ENCODE peak calls at places on chromosomes 1 and 21, in nine cellular contexts. V is GM12865, M is substantia nigra, B is SK-N-DZ, X is amniotic epithelial cell, L is cardiac fibroblast, Q is activated T-cell treated with anti-CD3 and anti-CD28 coated beads for 1 hour, T is RPMI8226, S is NCI-H774. O is an unnamed sample.

GRCh38 chr1:237327061-237327460 is 285.1 kb downstream of the RYR2 start:
- DNase-seq in V (no peak), M (no peak), B (no peak), X (no peak), L (no peak), Q (no peak), T (no peak), S (no peak), O (no peak)

GRCh38 chr1:236515443-236515958 is 8.3 kb upstream of the LGALS8 start:
- DNase-seq in V (no peak), M (no peak), B (no peak), X (no peak), L (peak; percentile 62), Q (no peak), T (no peak), S (peak; percentile 84), O (no peak)

GRCh38 chr1:242426271-242426905 is 98.1 kb downstream of the PLD5 start:
- DNase-seq in V (no peak), M (no peak), B (no peak), X (no peak), L (no peak), Q (no peak), T (no peak), S (no peak), O (no peak)

GRCh38 chr1:156852414-156852874 is 6.5 kb downstream of the INSRR start:
- DNase-seq in V (no peak), M (no peak), B (peak; percentile 70), X (peak; percentile 24), L (peak; percentile 55), Q (no peak), T (peak; percentile 85), S (peak; percentile 92), O (peak; percentile 84)

GRCh38 chr1:160567858-160568682 is 11.2 kb downstream of the CD84 start:
- DNase-seq in V (peak; percentile 31), M (no peak), B (no peak), X (no peak), L (no peak), Q (peak; percentile 40), T (no peak), S (no peak), O (no peak)

GRCh38 chr1:63112155-63112914 is 210.0 kb upstream of the FOXD3 start:
- DNase-seq in V (peak; percentile 17), M (no peak), B (no peak), X (peak; percentile 83), L (peak; percentile 59), Q (no peak), T (no peak), S (no peak), O (no peak)

GRCh38 chr1:153190373-153190772 is 12.9 kb upstream of the LELP1 start:
- DNase-seq in V (peak; percentile 16), M (no peak), B (no peak), X (no peak), L (no peak), Q (no peak), T (no peak), S (no peak), O (no peak)

GRCh38 chr21:29639366-29640232 is 300.2 kb downstream of the GRIK1 start:
- DNase-seq in V (no peak), M (no peak), B (no peak), X (no peak), L (no peak), Q (no peak), T (no peak), S (no peak), O (no peak)

GRCh38 chr1:202148391-202148790 is 3.9 kb upstream of the ARL8A start:
- DNase-seq in V (no peak), M (no peak), B (no peak), X (no peak), L (no peak), Q (no peak), T (no peak), S (no peak), O (no peak)

GRCh38 chr21:42118901-42119300 is 47.8 kb downstream of the UMODL1 start:
- DNase-seq in V (peak; percentile 44), M (no peak), B (no peak), X (no peak), L (no peak), Q (no peak), T (peak; percentile 98), S (no peak), O (no peak)